ENCODE peak calls at places on chromosomes 4 and X, in four cellular contexts. T, I, Y and P are unnamed samples.

GRCh38 chr4:119728692-119729593 is 100.3 kb upstream of the PDE5A start:
- DNase-seq in I (no peak), T (no peak), Y (peak), P (no peak)

GRCh38 chr4:24395937-24396336 is 188.4 kb downstream of the DHX15 start:
- DNase-seq in T (no peak), I (no peak), Y (no peak), P (no peak)

GRCh38 chr4:87974856-87975462 is 555 bp upstream of the SPP1 start:
- DNase-seq in T (no peak), Y (peak), I (no peak), P (no peak)

GRCh38 chrX:101642086-101642485 is 17.6 kb downstream of the ARMCX2 start:
- DNase-seq in I (no peak), Y (no peak), T (no peak), P (no peak)

GRCh38 chr4:148071009-148071408 is 339.1 kb downstream of the ARHGAP10 start:
- DNase-seq in T (no peak), I (no peak), Y (no peak), P (no peak)

GRCh38 chr4:184355111-184355604 is 119.2 kb downstream of the IRF2 start:
- DNase-seq in I (no peak), T (peak), Y (peak), P (no peak)

GRCh38 chr4:105182211-105182610 is 35.5 kb downstream of the TET2 start:
- DNase-seq in T (no peak), Y (no peak), I (no peak), P (no peak)

GRCh38 chr4:170736710-170737109 is 647.0 kb upstream of the AADAT start:
- DNase-seq in Y (peak), I (no peak), T (no peak), P (no peak)

GRCh38 chrX:101417981-101418841 is 10.2 kb downstream of the HNRNPH2 start:
- DNase-seq in Y (no peak), T (no peak), I (peak), P (peak)

GRCh38 chr4:153222790-153223417 is 18.7 kb downstream of the TRIM2 start:
- DNase-seq in I (peak), T (no peak), Y (peak), P (no peak)

GRCh38 chr4:28562913-28563312 is 1702.3 kb downstream of the STIM2 start:
- DNase-seq in T (no peak), Y (peak), I (no peak), P (no peak)

GRCh38 chr4:8205749-8206611 is 6.9 kb downstream of the SH3TC1 start:
- DNase-seq in I (no peak), Y (no peak), T (no peak), P (peak)

GRCh38 chrX:100695991-100696390 is 35.9 kb downstream of the SYTL4 start:
- DNase-seq in T (no peak), Y (peak), I (no peak), P (no peak)

GRCh38 chrX:47704736-47705135 is 45.8 kb upstream of the UXT start:
- DNase-seq in Y (no peak), I (no peak), T (no peak), P (no peak)

GRCh38 chr4:81493895-81494490 is 22.3 kb upstream of the RASGEF1B start:
- DNase-seq in Y (no peak), T (no peak), I (no peak), P (no peak)

GRCh38 chrX:38804481-38805293 is 3.4 kb downstream of the MID1IP1 start:
- DNase-seq in I (no peak), Y (peak), T (no peak), P (no peak)

GRCh38 chrX:130049821-130050220 is 60.5 kb downstream of the ELF4 start:
- DNase-seq in T (no peak), I (no peak), Y (no peak), P (no peak)

GRCh38 chr4:128725405-128725804 is 84.1 kb upstream of the JADE1 start:
- DNase-seq in T (no peak), Y (peak), I (no peak), P (no peak)

GRCh38 chr4:157043131-157043530 is 32.8 kb upstream of the GLRB start:
- DNase-seq in I (no peak), Y (peak), T (peak), P (no peak)

GRCh38 chr4:127479031-127479622 is 153.6 kb upstream of the INTU start:
- DNase-seq in I (peak), Y (peak), T (no peak), P (peak)

GRCh38 chr4:140071806-140072205 is 82.2 kb downstream of the MAML3 start:
- DNase-seq in T (peak), Y (no peak), I (no peak), P (no peak)